ENCODE peak calls at places on chromosomes 6 and 20, in seven cellular contexts. T, Y, I, B, M, N and G are unnamed samples.

GRCh38 chr6:13480631-13481501 is 6.5 kb downstream of the GFOD1 start:
- DNase-seq in T (no peak), Y (no peak), I (no peak), B (no peak), M (no peak), N (no peak), G (peak; percentile 4)

GRCh38 chr6:907928-908327 is 215.0 kb upstream of the EXOC2 start:
- DNase-seq in T (no peak), Y (no peak), I (no peak), B (no peak), M (no peak), N (no peak), G (no peak)

GRCh38 chr20:10646886-10647420 is 26.8 kb downstream of the JAG1 start:
- DNase-seq in T (no peak), Y (no peak), I (no peak), B (no peak), M (no peak), N (no peak), G (no peak)

GRCh38 chr20:44481719-44482416 is 6.2 kb downstream of the TTPAL start:
- DNase-seq in T (no peak), Y (no peak), I (no peak), B (no peak), M (no peak), N (no peak), G (no peak)

GRCh38 chr20:3239026-3239866 is at the start of gene SLC4A11:
- DNase-seq in T (peak; percentile 72), Y (peak; percentile 66), I (peak; percentile 17), B (peak; percentile 16), M (peak; percentile 92), N (peak; percentile 63), G (peak; percentile 80)

GRCh38 chr20:20410678-20411077 is 42.8 kb downstream of the INSM1 start:
- DNase-seq in T (no peak), Y (no peak), I (no peak), B (no peak), M (peak; percentile 52), N (peak; percentile 96), G (no peak)

GRCh38 chr6:37988696-37989095 is 169.2 kb downstream of the ZFAND3 start:
- DNase-seq in T (no peak), Y (no peak), I (no peak), B (no peak), M (no peak), N (no peak), G (peak; percentile 68)

GRCh38 chr20:2817891-2818595 is 1.9 kb downstream of the TMEM239 start:
- DNase-seq in T (no peak), Y (peak; percentile 32), I (no peak), B (no peak), M (no peak), N (no peak), G (no peak)

GRCh38 chr6:143166247-143166695 is 105.6 kb downstream of the AIG1 start:
- DNase-seq in T (no peak), Y (no peak), I (no peak), B (no peak), M (no peak), N (no peak), G (no peak)

GRCh38 chr20:16539280-16539679 is 34.0 kb downstream of the KIF16B start:
- DNase-seq in T (no peak), Y (peak; percentile 19), I (no peak), B (no peak), M (no peak), N (no peak), G (peak; percentile 26)

GRCh38 chr6:136511921-136512320 is 38.3 kb downstream of the MAP7 start:
- DNase-seq in T (no peak), Y (no peak), I (no peak), B (no peak), M (no peak), N (no peak), G (no peak)

GRCh38 chr6:123810214-123810613 is 6.5 kb downstream of the NKAIN2 start:
- DNase-seq in T (no peak), Y (no peak), I (no peak), B (no peak), M (no peak), N (peak; percentile 55), G (no peak)

GRCh38 chr6:38644951-38645350 is 5.2 kb upstream of the BTBD9 start:
- DNase-seq in T (no peak), Y (no peak), I (no peak), B (no peak), M (no peak), N (peak; percentile 14), G (no peak)

GRCh38 chr20:59802471-59803221 is 130.8 kb downstream of the SYCP2 start:
- DNase-seq in T (peak; percentile 49), Y (no peak), I (no peak), B (no peak), M (no peak), N (no peak), G (no peak)

GRCh38 chr6:148508401-148509151 is 165.9 kb downstream of the SASH1 start:
- DNase-seq in T (peak; percentile 95), Y (peak; percentile 72), I (no peak), B (peak; percentile 59), M (peak; percentile 31), N (no peak), G (peak; percentile 93)

GRCh38 chr20:24487240-24487639 is 17.8 kb downstream of the SYNDIG1 start:
- DNase-seq in T (no peak), Y (no peak), I (no peak), B (no peak), M (no peak), N (no peak), G (no peak)

GRCh38 chr6:15183979-15184378 is 61.9 kb upstream of the JARID2 start:
- DNase-seq in T (no peak), Y (no peak), I (no peak), B (no peak), M (no peak), N (no peak), G (no peak)

GRCh38 chr20:23214903-23215302 is 128.8 kb upstream of the CD93 start:
- DNase-seq in T (no peak), Y (peak; percentile 84), I (no peak), B (no peak), M (no peak), N (no peak), G (peak; percentile 45)

GRCh38 chr6:1604347-1604990 is 5.2 kb upstream of the FOXC1 start:
- DNase-seq in T (peak; percentile 74), Y (peak; percentile 35), I (peak; percentile 60), B (no peak), M (peak; percentile 90), N (no peak), G (peak; percentile 60)

GRCh38 chr20:6067765-6068318 is 14.0 kb upstream of the LRRN4 start:
- DNase-seq in T (no peak), Y (no peak), I (no peak), B (no peak), M (no peak), N (no peak), G (no peak)

GRCh38 chr6:151060096-151060741 is 179.5 kb upstream of the AKAP12 start:
- DNase-seq in T (no peak), Y (peak; percentile 85), I (no peak), B (peak; percentile 29), M (no peak), N (peak; percentile 48), G (peak; percentile 96)

GRCh38 chr20:8242827-8243764 is 111.0 kb downstream of the PLCB1 start:
- DNase-seq in T (no peak), Y (peak; percentile 59), I (no peak), B (no peak), M (no peak), N (no peak), G (peak; percentile 78)

GRCh38 chr6:25016311-25016710 is 80.6 kb upstream of the RIPOR2 start:
- DNase-seq in T (no peak), Y (no peak), I (no peak), B (no peak), M (no peak), N (no peak), G (peak; percentile 83)

GRCh38 chr6:44217332-44218143 is 812 bp downstream of the MYMX start:
- DNase-seq in T (no peak), Y (peak; percentile 14), I (no peak), B (no peak), M (peak; percentile 49), N (no peak), G (no peak)

GRCh38 chr6:23647045-23647444 is 479.0 kb upstream of the NRSN1 start:
- DNase-seq in T (peak; percentile 26), Y (no peak), I (no peak), B (no peak), M (no peak), N (peak; percentile 43), G (no peak)

GRCh38 chr6:19691465-19692167 is 145.6 kb upstream of the ID4 start:
- DNase-seq in T (no peak), Y (peak; percentile 7), I (no peak), B (no peak), M (peak; percentile 71), N (no peak), G (no peak)